ENCODE peak calls at places on chromosome 19, in four cellular contexts. K is mesenchymal stem cell, C is lower lobe of right lung, O is body of pancreas. X is an unnamed sample. For H3K27me3, the result is how much of the 10 kb centered on the place peaks cover.

GRCh38 chr19:50058425-50058824 is 32.6 kb downstream of the ZNF473 start:
- DNase-seq in K (no peak), C (no peak), O (no peak), X (no peak)

GRCh38 chr19:37218592-37218935 is 550 bp downstream of the ZNF383 start:
- DNase-seq in K (peak), C (no peak), O (no peak), X (no peak)

GRCh38 chr19:11268783-11269267 is 6.5 kb upstream of the DOCK6 start:
- DNase-seq in K (peak), C (peak), O (peak), X (peak)

GRCh38 chr19:50173144-50173543 is 10.1 kb upstream of the IZUMO2 start:
- DNase-seq in K (no peak), C (no peak), O (no peak), X (no peak)

GRCh38 chr19:42831221-42832019 is 48.1 kb downstream of the PSG1 start:
- DNase-seq in K (no peak), C (no peak), O (no peak), X (no peak)

GRCh38 chr19:6343462-6343861 is 10.1 kb upstream of the ACER1 start:
- DNase-seq in K (no peak), C (no peak), O (no peak), X (no peak)

GRCh38 chr19:43432866-43433673 is 18.4 kb downstream of the TEX101 start:
- DNase-seq in K (peak), C (peak), O (peak), X (no peak)

GRCh38 chr19:2050991-2051770 is at the start of gene MKNK2:
- DNase-seq in K (peak), C (peak), O (peak), X (peak)

GRCh38 chr19:31344403-31344802 is 4.8 kb downstream of the TSHZ3 start:
- DNase-seq in K (no peak), C (no peak), O (no peak), X (no peak)

GRCh38 chr19:17874423-17875135 is 2.8 kb downstream of the SLC5A5 start:
- DNase-seq in K (no peak), C (no peak), O (no peak), X (no peak)

GRCh38 chr19:17473041-17473440 is 2.7 kb downstream of the SLC27A1 start:
- DNase-seq in K (peak), C (no peak), O (no peak), X (no peak)

GRCh38 chr19:39927076-39927475 is 7.4 kb downstream of the FCGBP start:
- DNase-seq in K (no peak), C (no peak), O (no peak), X (peak)

GRCh38 chr19:42281175-42282035 is 12.4 kb downstream of the CIC start:
- DNase-seq in K (peak), C (no peak), O (peak), X (peak)

GRCh38 chr19:52646571-52647222 is 8.5 kb upstream of the ZNF83 start:
- DNase-seq in K (no peak), C (no peak), O (no peak), X (no peak)

GRCh38 chr19:16571689-16572331 is 405 bp downstream of the SLC35E1 start:
- DNase-seq in K (peak), C (peak), O (peak), X (no peak)

GRCh38 chr19:29714371-29714952 is 599 bp downstream of the C19orf12 start:
- DNase-seq in K (no peak), C (no peak), O (no peak), X (no peak)

GRCh38 chr19:13953021-13953531 is 767 bp downstream of the DCAF15 start:
- DNase-seq in K (peak), C (no peak), O (no peak), X (no peak)

GRCh38 chr19:13220847-13221246 is 70.6 kb downstream of the IER2 start:
- DNase-seq in K (no peak), C (no peak), O (no peak), X (no peak)

GRCh38 chr19:18274776-18275356 is 614 bp upstream of the IQCN start:
- DNase-seq in K (peak), C (peak), O (peak), X (peak)

GRCh38 chr19:20558571-20558970 is 7.0 kb downstream of the ZNF737 start:
- DNase-seq in K (no peak), C (no peak), O (no peak), X (no peak)

GRCh38 chr19:21602105-21602658 is 96.8 kb downstream of the ZNF429 start:
- DNase-seq in K (no peak), C (no peak), O (no peak), X (no peak)

GRCh38 chr19:21604351-21604926 is 99.0 kb downstream of the ZNF429 start:
- DNase-seq in K (peak), C (no peak), O (peak), X (no peak)

GRCh38 chr19:21604941-21605548 is 99.6 kb downstream of the ZNF429 start:
- DNase-seq in K (no peak), C (no peak), O (peak), X (no peak)

GRCh38 chr19:21607453-21607852 is 102.1 kb downstream of the ZNF429 start:
- DNase-seq in K (no peak), C (no peak), O (no peak), X (no peak)

DNA sequence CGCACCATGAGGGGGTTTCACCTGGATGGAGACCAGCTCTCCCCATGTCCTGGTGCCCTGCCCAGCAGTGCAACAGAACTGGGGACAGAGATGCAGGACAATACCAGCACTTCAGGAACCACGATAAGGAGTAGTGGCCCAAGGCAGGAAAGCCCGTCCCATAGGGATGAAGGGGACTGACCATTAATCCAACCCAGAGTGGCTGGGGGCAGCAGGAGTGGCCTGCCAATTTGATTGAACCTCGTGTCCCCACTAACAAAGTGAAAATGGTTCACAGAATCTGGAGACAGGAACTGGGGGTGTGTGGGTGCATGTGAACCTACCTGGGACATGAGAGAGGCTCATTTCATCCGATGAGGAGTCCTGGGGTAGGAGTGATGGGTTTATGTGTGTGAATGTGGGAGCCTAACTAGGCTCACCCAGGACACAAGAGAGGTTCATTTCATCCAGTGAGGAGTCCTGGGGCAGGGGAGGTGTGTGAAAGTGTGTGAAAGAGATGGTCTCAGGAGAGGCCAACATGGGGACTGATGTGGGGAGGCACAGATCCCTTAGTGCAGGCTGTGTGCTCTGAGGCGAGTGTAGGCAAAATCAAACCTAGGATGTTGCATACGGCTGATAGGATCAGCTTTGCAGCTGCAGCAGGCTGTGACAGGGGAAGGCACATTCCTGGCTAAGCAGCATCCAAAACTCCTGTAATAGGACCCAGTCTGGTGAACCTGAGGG is 98.2 kb downstream of the ZNF429 start:
- DNase-seq in K (no peak), C (no peak), O (no peak), X (no peak)
- H3K27ac ChIP-seq in K (no peak), C (peak), O (peak), X (no peak)

DNA sequence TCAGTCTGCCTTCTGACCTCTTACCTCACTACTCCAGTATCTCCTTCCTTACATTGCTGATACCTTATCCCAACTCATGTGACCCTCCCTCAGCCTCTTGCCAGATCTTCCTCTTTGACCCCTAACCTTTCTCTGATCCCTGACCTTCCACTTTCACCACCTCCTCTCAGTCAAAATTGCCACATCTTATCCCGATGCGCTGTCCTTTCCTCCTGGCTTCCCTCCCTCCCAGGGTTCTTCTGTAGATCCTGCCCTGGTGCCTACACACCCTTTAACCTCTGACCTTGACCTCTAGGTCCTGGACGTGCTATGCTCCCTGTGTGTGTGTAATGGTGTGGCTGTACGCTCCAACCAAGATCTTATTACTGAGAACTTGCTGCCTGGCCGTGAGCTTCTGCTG is 23.7 kb downstream of the RYR1 start:
- DNase-seq in K (no peak), C (no peak), O (no peak), X (no peak)
- H3K27me3 ChIP-seq in K (under half), C (under half), O (under half), X (under half)

GRCh38 chr19:55278391-55279135 is 1.3 kb downstream of the HSPBP1 start:
- DNase-seq in K (no peak), C (no peak), O (no peak), X (no peak)
- H3K4me3 ChIP-seq in K (peak), C (no peak), O (no peak), X (no peak)

GRCh38 chr19:679418-680286 is 3.5 kb downstream of the FSTL3 start:
- DNase-seq in K (peak), C (peak), O (peak), X (no peak)

GRCh38 chr19:681638-682037 is 5.4 kb downstream of the FSTL3 start:
- DNase-seq in K (no peak), C (no peak), O (no peak), X (no peak)

GRCh38 chr19:678791-679388 is 2.7 kb downstream of the FSTL3 start:
- DNase-seq in K (peak), C (no peak), O (no peak), X (peak)

GRCh38 chr19:681029-681626 is 4.9 kb downstream of the FSTL3 start:
- DNase-seq in K (no peak), C (peak), O (peak), X (no peak)

GRCh38 chr19:680287-681028 is 4.3 kb downstream of the FSTL3 start:
- DNase-seq in K (peak), C (peak), O (peak), X (peak)
- H3K27ac ChIP-seq in K (peak), C (peak), O (peak), X (peak)

GRCh38 chr19:45691516-45692186 is at the start of gene SNRPD2:
- DNase-seq in K (peak), C (peak), O (peak), X (peak)

GRCh38 chr19:45687599-45687998 is 4.2 kb downstream of the SNRPD2 start:
- DNase-seq in K (no peak), C (no peak), O (no peak), X (no peak)

GRCh38 chr19:45693168-45693788 is 812 bp downstream of the QPCTL start:
- DNase-seq in K (peak), C (peak), O (peak), X (peak)

GRCh38 chr19:45692187-45693111 is at the start of gene QPCTL:
- DNase-seq in K (peak), C (peak), O (peak), X (peak)
- H3K27me3 ChIP-seq in K (under half), C (under half), O (under half), X (under half)

GRCh38 chr19:362154-362553 is 17.6 kb upstream of the MIER2 start:
- DNase-seq in K (no peak), C (no peak), O (no peak), X (no peak)
- H3K4me3 ChIP-seq in K (no peak), C (no peak), O (no peak), X (no peak)

DNA sequence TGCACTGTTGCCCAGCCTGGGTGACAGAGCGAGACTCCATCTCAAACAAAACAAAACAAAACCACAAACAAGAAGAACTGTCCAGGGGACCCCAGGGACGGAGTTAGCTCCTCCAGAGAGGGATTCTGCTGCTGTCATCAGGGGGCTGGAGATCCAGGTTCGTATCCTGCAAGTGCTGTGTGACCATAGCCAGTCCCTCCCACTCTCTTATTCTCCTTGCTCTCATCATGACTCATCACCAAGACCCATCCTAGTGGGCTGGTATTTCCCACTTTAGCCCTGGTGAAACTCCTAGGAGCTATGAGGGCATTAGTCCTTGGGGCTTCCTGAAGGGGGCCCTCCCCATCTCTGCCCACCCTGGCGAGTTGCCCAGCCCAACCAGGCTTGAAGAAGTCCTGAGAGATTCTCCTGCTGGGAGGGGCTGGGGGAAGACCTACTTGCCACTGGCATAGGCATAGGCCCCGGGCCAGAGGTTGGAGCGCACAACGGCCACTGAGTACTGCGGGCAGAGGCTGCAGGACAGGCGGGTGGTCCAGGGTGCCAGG is 7.4 kb upstream of the DMWD start:
- DNase-seq in K (peak), C (no peak), O (no peak), X (no peak)
- H3K27ac ChIP-seq in K (no peak), C (no peak), O (no peak), X (no peak)